ENCODE peak calls at places on chromosomes 13 and 19, in five cellular contexts. M, U, I, T and L are unnamed samples.

GRCh38 chr13:93818345-93818744 is 591.7 kb downstream of the GPC6 start:
- DNase-seq in M (no peak), U (no peak), I (peak; percentile 32), T (no peak), L (no peak)

GRCh38 chr19:45598267-45599011 is 3.6 kb downstream of the GPR4 start:
- DNase-seq in M (no peak), U (peak; percentile 6), I (no peak), T (peak; percentile 46), L (no peak)

GRCh38 chr19:56839665-56840451 is 668 bp downstream of the PEG3 start:
- DNase-seq in M (peak; percentile 91), U (no peak), I (no peak), T (no peak), L (no peak)

GRCh38 chr13:88675997-88676396 is 1004.8 kb downstream of the SLITRK5 start:
- DNase-seq in M (no peak), U (no peak), I (no peak), T (no peak), L (no peak)

GRCh38 chr19:4098493-4098892 is 25.4 kb downstream of the MAP2K2 start:
- DNase-seq in M (no peak), U (no peak), I (no peak), T (no peak), L (no peak)

GRCh38 chr19:19209372-19209771 is 2.4 kb upstream of the NCAN start:
- DNase-seq in M (no peak), U (no peak), I (no peak), T (no peak), L (no peak)

GRCh38 chr19:10852941-10853340 is 4.7 kb downstream of the C19orf38 start:
- DNase-seq in M (no peak), U (peak; percentile 16), I (no peak), T (no peak), L (no peak)

GRCh38 chr19:45569619-45570421 is 14.8 kb downstream of the OPA3 start:
- DNase-seq in M (peak; percentile 38), U (peak; percentile 38), I (peak; percentile 80), T (peak; percentile 68), L (no peak)

GRCh38 chr19:13887529-13887928 is 10.6 kb downstream of the NANOS3 start:
- DNase-seq in M (no peak), U (peak; percentile 67), I (no peak), T (peak; percentile 80), L (no peak)

GRCh38 chr19:36113895-36114762 is 546 bp downstream of the POLR2I start:
- DNase-seq in M (peak; percentile 33), U (no peak), I (peak; percentile 45), T (peak; percentile 60), L (peak; percentile 23)

GRCh38 chr13:111461445-111462149 is 141.2 kb downstream of the TEX29 start:
- DNase-seq in M (no peak), U (no peak), I (no peak), T (no peak), L (no peak)

GRCh38 chr13:110062077-110062776 is 244.7 kb downstream of the COL4A1 start:
- DNase-seq in M (no peak), U (peak; percentile 51), I (no peak), T (peak; percentile 59), L (peak; percentile 32)

GRCh38 chr13:80717834-80718233 is 376.9 kb upstream of the SPRY2 start:
- DNase-seq in M (peak; percentile 12), U (no peak), I (no peak), T (no peak), L (no peak)

GRCh38 chr19:51461723-51462161 is 3.5 kb upstream of the SIGLEC8 start:
- DNase-seq in M (no peak), U (no peak), I (no peak), T (no peak), L (no peak)

GRCh38 chr19:30135797-30136196 is 193.8 kb downstream of the URI1 start:
- DNase-seq in M (no peak), U (no peak), I (no peak), T (no peak), L (no peak)

GRCh38 chr19:7224205-7224833 is 69.9 kb downstream of the INSR start:
- DNase-seq in M (peak; percentile 53), U (no peak), I (no peak), T (peak; percentile 61), L (peak; percentile 23)

GRCh38 chr13:50419896-50420295 is 404.7 kb downstream of the KCNRG start:
- DNase-seq in M (peak; percentile 28), U (no peak), I (no peak), T (no peak), L (no peak)

GRCh38 chr13:113219311-113219940 is 10.0 kb downstream of the CUL4A start:
- DNase-seq in M (no peak), U (no peak), I (no peak), T (peak; percentile 53), L (no peak)

GRCh38 chr13:20843177-20843576 is 59.4 kb downstream of the XPO4 start:
- DNase-seq in M (peak; percentile 70), U (no peak), I (no peak), T (no peak), L (peak; percentile 35)

GRCh38 chr19:53874384-53874995 is 6.8 kb downstream of the MYADM start:
- DNase-seq in M (no peak), U (no peak), I (no peak), T (no peak), L (no peak)

GRCh38 chr19:23062921-23063320 is 53.9 kb upstream of the ZNF730 start:
- DNase-seq in M (no peak), U (peak; percentile 28), I (no peak), T (no peak), L (no peak)

GRCh38 chr19:13788991-13789390 is 6.3 kb upstream of the ZSWIM4 start:
- DNase-seq in M (peak; percentile 63), U (no peak), I (no peak), T (peak; percentile 63), L (peak; percentile 91)

GRCh38 chr19:18390075-18390909 is 4.3 kb downstream of the GDF15 start:
- DNase-seq in M (peak; percentile 53), U (no peak), I (no peak), T (no peak), L (no peak)

GRCh38 chr19:5048091-5048726 is 79.3 kb downstream of the KDM4B start:
- DNase-seq in M (peak; percentile 72), U (no peak), I (peak; percentile 90), T (peak; percentile 92), L (peak; percentile 49)

GRCh38 chr19:31258211-31259052 is 90.8 kb downstream of the TSHZ3 start:
- DNase-seq in M (no peak), U (no peak), I (no peak), T (no peak), L (no peak)

DNA sequence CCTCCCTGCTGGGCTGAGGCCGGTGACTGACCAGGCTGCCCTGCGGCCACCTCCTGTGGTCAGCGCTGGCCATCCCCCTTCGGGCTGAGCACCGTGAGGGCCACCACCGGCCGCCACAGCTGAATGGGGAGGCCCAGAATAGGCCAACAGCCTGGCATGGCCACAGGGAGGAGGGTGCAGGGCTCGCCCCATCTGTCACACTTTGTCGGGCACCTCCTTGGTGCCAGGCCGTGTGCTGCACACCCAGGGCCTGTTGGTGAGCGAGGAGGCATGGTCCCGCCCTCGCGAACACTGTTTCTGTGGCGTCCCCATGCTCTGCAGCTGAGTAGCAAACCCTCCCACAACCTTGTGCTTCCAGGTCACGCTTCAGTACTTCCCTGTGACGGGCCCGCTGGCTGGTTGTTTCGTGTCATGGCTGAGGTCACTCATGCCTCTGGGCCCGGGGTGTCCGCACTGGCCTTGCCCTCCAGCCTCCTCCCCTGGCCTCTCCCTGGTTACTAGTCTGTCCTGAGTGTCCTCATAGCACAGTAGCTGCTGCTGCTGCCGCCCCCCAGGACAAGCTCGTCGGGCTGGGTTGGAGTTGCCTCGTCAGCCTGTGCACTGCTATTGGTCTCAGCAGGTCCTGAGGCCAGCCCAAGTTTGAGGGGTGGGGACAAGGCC is 15.2 kb downstream of the EPN1 start:
- DNase-seq in M (no peak), U (no peak), I (no peak), T (no peak), L (no peak)
- H3K36me3 ChIP-seq in M (peaks cover 34% of the 10 kb centered on the region), U (peaks cover 10% of the 10 kb centered on the region), I (no peaks in the 10 kb centered on the region), T (no peaks in the 10 kb centered on the region), L (no peaks in the 10 kb centered on the region)

DNA sequence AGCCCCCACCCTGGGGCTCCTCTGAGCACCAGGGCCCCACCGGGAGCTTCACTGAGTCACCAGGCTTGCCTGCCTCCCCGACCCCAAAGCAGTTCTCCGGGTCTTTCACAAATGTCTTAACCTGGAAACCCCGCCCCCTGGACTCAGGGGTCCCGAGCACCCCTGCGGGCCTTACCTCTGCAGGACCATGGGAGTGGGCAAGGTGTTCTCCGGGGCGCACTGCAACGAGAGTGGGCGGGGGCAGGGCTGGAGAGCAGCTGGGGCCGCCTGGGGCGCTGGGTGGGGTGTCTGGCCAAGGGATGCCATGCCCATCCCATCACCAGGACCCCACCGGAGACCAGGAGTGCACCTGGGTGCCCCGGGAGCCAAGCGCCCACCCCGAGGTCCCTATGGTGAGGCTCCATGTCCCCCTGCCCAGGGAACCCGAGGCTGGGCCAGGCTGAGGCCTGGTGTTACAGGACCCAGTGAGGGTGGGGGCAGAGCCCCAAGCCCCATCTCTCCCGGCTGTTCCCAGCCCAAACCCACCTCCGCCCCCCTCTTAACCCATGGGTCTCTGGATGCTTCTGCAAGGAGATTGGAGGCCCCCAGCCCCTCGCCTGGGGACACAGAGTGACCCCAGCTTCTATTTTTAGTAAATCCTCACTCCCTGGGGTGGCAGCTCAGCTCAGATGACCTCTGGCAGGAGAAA is 10.9 kb downstream of the MKNK2 start:
- DNase-seq in M (no peak), U (no peak), I (no peak), T (no peak), L (no peak)
- H3K4me2 ChIP-seq in M (no peak overlapping the region), U (no peak overlapping the region), I (peak overlapping the region; percentile 10), T (no peak overlapping the region), L (no peak overlapping the region)

GRCh38 chr13:40640202-40640601 is 26.2 kb downstream of the FOXO1 start:
- DNase-seq in M (no peak), U (no peak), I (no peak), T (no peak), L (no peak)

GRCh38 chr13:40635315-40635995 is 31.0 kb downstream of the FOXO1 start:
- DNase-seq in M (no peak), U (no peak), I (peak; percentile 14), T (no peak), L (no peak)

GRCh38 chr13:40640845-40641458 is 25.5 kb downstream of the FOXO1 start:
- DNase-seq in M (no peak), U (no peak), I (no peak), T (no peak), L (no peak)

GRCh38 chr13:40637644-40638043 is 28.8 kb downstream of the FOXO1 start:
- DNase-seq in M (no peak), U (no peak), I (no peak), T (no peak), L (no peak)

GRCh38 chr13:40639226-40639681 is 27.2 kb downstream of the FOXO1 start:
- DNase-seq in M (peak; percentile 53), U (no peak), I (no peak), T (peak; percentile 53), L (no peak)
- H4K20me1 ChIP-seq in M (no peaks in the 10 kb centered on the region), U (no peaks in the 10 kb centered on the region), I (no peaks in the 10 kb centered on the region), T (no peaks in the 10 kb centered on the region), L (peaks cover 37% of the 10 kb centered on the region)

GRCh38 chr19:16091546-16092475 is 15.5 kb downstream of the TPM4 start:
- DNase-seq in M (no peak), U (no peak), I (no peak), T (no peak), L (no peak)

GRCh38 chr19:16088351-16088984 is 12.2 kb downstream of the TPM4 start:
- DNase-seq in M (peak; percentile 69), U (peak; percentile 96), I (no peak), T (no peak), L (peak; percentile 62)

GRCh38 chr19:16087940-16088339 is 11.6 kb downstream of the TPM4 start:
- DNase-seq in M (no peak), U (no peak), I (no peak), T (no peak), L (no peak)

GRCh38 chr19:16085115-16085514 is 8.8 kb downstream of the TPM4 start:
- DNase-seq in M (peak; percentile 45), U (peak; percentile 63), I (no peak), T (peak; percentile 53), L (no peak)

GRCh38 chr19:16088985-16089846 is 12.9 kb downstream of the TPM4 start:
- DNase-seq in M (no peak), U (no peak), I (no peak), T (no peak), L (no peak)
- H3K36me3 ChIP-seq in M (peaks cover 44% of the 10 kb centered on the region), U (peaks cover 72% of the 10 kb centered on the region), I (peaks cover 7% of the 10 kb centered on the region), T (peaks cover 94% of the 10 kb centered on the region), L (peaks cover 79% of the 10 kb centered on the region)